ENCODE peak calls at places on chromosomes 4 and X, in ten cellular contexts. N is aorta, U is activated B cell treated with CpG ODN at 0.5 μM for 24 hours, X is T-cell, M is NCI-H1694 treated with DMSO at 0.1 percent for 48 hours, S is NCI-H446, W is fibroblast of lung, G is NCI-H345, T is bronchial epithelial cell, O is DMS53. P is an unnamed sample.
A peak's percentile ranks its signal among the peaks of the same experiment; 100 is the strongest.

GRCh38 chrX:13396887-13397286 is 77.0 kb upstream of the ATXN3L start:
- DNase-seq in N (no peak), U (no peak), X (no peak), M (no peak), S (no peak), W (peak; percentile 70), G (no peak), T (peak; percentile 42), O (no peak), P (no peak)

GRCh38 chr4:7903686-7904085 is 36.0 kb downstream of the AFAP1 start:
- DNase-seq in N (no peak), U (no peak), X (no peak), M (no peak), S (no peak), W (peak; percentile 64), G (no peak), T (no peak), O (no peak), P (no peak)

GRCh38 chrX:10945463-10945862 is 165.7 kb upstream of the HCCS start:
- DNase-seq in N (no peak), U (no peak), X (no peak), M (no peak), S (no peak), W (no peak), G (no peak), T (peak; percentile 54), O (no peak), P (no peak)

GRCh38 chr4:184812651-184813181 is 13.1 kb downstream of the ACSL1 start:
- DNase-seq in N (no peak), U (no peak), X (no peak), M (no peak), S (no peak), W (peak; percentile 14), G (peak; percentile 20), T (peak; percentile 55), O (peak; percentile 7), P (no peak)

GRCh38 chr4:33494150-33494549 is 2750.2 kb downstream of the ARAP2 start:
- DNase-seq in N (no peak), U (no peak), X (no peak), M (no peak), S (no peak), W (peak; percentile 44), G (no peak), T (peak; percentile 22), O (peak; percentile 87), P (no peak)

GRCh38 chr4:30716671-30717207 is 3.4 kb upstream of the PCDH7 start:
- DNase-seq in N (peak; percentile 59), U (no peak), X (no peak), M (peak; percentile 22), S (no peak), W (peak; percentile 55), G (peak; percentile 62), T (no peak), O (peak; percentile 76), P (no peak)

GRCh38 chrX:152958047-152958446 is 35.9 kb downstream of the PNMA5 start:
- DNase-seq in N (no peak), U (no peak), X (no peak), M (no peak), S (no peak), W (no peak), G (no peak), T (no peak), O (no peak), P (peak; percentile 12)

GRCh38 chr4:80192937-80193336 is 4.4 kb upstream of the PRDM8 start:
- DNase-seq in N (no peak), U (no peak), X (no peak), M (no peak), S (no peak), W (peak; percentile 62), G (no peak), T (peak; percentile 40), O (no peak), P (no peak)

GRCh38 chr4:2179717-2180116 is 62.2 kb downstream of the HAUS3 start:
- DNase-seq in N (no peak), U (no peak), X (no peak), M (no peak), S (no peak), W (no peak), G (no peak), T (no peak), O (no peak), P (no peak)

P was measured in pons.